ENCODE peak calls at places on chromosomes 4 and X, in ten cellular contexts. D, R, A, X, S, U, Z, G, Y and T are unnamed samples.

GRCh38 chr4:90226734-90227133 is 99.5 kb downstream of the CCSER1 start:
- DNase-seq in S (no peak), Y (no peak), G (no peak), R (no peak), A (no peak), U (no peak), X (no peak), Z (no peak), D (no peak), T (no peak)

GRCh38 chr4:148060264-148061138 is 328.6 kb downstream of the ARHGAP10 start:
- DNase-seq in U (no peak), Y (no peak), A (peak), G (peak), R (no peak), S (no peak), Z (no peak), X (no peak), D (no peak), T (no peak)

GRCh38 chr4:122873146-122873545 is 46.5 kb downstream of the FGF2 start:
- DNase-seq in U (no peak), A (no peak), Y (no peak), G (no peak), Z (no peak), S (no peak), D (no peak), R (no peak), X (no peak), T (no peak)

GRCh38 chrX:70013483-70014222 is 36.1 kb downstream of the AWAT2 start:
- DNase-seq in D (peak), R (no peak), G (no peak), S (peak), X (no peak), A (no peak), Z (peak), U (no peak), Y (no peak), T (no peak)

GRCh38 chrX:17242470-17242869 is 132.5 kb upstream of the NHS start:
- DNase-seq in A (peak), U (no peak), Y (no peak), G (peak), S (peak), D (peak), Z (peak), R (no peak), X (peak), T (peak)

GRCh38 chrX:24357101-24357500 is 3.3 kb upstream of the SUPT20HL1 start:
- DNase-seq in U (no peak), D (peak), R (no peak), Y (no peak), G (peak), X (no peak), S (no peak), Z (peak), A (no peak), T (no peak)

GRCh38 chrX:115192244-115192700 is 3.1 kb downstream of the RBMXL3 start:
- DNase-seq in A (no peak), X (no peak), R (no peak), G (no peak), Y (no peak), D (no peak), Z (no peak), U (no peak), S (no peak), T (no peak)

GRCh38 chrX:127879585-127879984 is 172.6 kb downstream of the ACTRT1 start:
- DNase-seq in A (no peak), X (no peak), U (no peak), Z (no peak), D (no peak), R (no peak), G (peak), Y (no peak), S (no peak), T (no peak)

GRCh38 chr4:121421594-121421993 is 40.8 kb upstream of the QRFPR start:
- DNase-seq in R (no peak), S (no peak), U (no peak), D (peak), A (peak), Y (no peak), X (no peak), Z (peak), G (peak), T (no peak)

GRCh38 chr4:103424853-103425252 is 226.7 kb upstream of the CENPE start:
- DNase-seq in S (peak), D (no peak), U (no peak), A (no peak), X (no peak), Y (no peak), G (peak), R (no peak), Z (peak), T (peak)

GRCh38 chr4:141636077-141636770 is at the start of gene IL15:
- DNase-seq in S (peak), D (peak), R (peak), G (peak), Y (peak), Z (peak), X (peak), A (peak), U (peak), T (peak)

GRCh38 chr4:122914938-122915337 is 7.5 kb downstream of the NUDT6 start:
- DNase-seq in Z (peak), D (peak), Y (no peak), R (no peak), A (no peak), G (peak), U (no peak), X (no peak), S (no peak), T (peak)

GRCh38 chr4:91488946-91489345 is 814.8 kb upstream of the GRID2 start:
- DNase-seq in D (no peak), A (no peak), Y (no peak), S (no peak), G (peak), U (no peak), X (no peak), Z (peak), R (no peak), T (no peak)

GRCh38 chr4:47040828-47041227 is 9.5 kb downstream of the GABRB1 start:
- DNase-seq in Y (no peak), D (no peak), U (no peak), G (no peak), A (no peak), Z (no peak), S (no peak), X (no peak), R (no peak), T (no peak)

GRCh38 chr4:71602271-71602890 is 181.5 kb downstream of the GC start:
- DNase-seq in A (no peak), Y (no peak), U (no peak), G (peak), D (no peak), X (no peak), Z (no peak), S (no peak), R (no peak), T (peak)

GRCh38 chr4:1187182-1187581 is 14.8 kb upstream of the SPON2 start:
- DNase-seq in R (no peak), Z (no peak), X (no peak), G (no peak), Y (no peak), U (no peak), S (peak), A (peak), D (no peak), T (peak)

GRCh38 chr4:186726440-186727148 is 2.9 kb upstream of the FAT1 start:
- DNase-seq in Y (peak), G (peak), S (peak), R (peak), A (no peak), Z (peak), U (peak), X (peak), D (peak), T (peak)

GRCh38 chr4:3828546-3828945 is 62.4 kb downstream of the ADRA2C start:
- DNase-seq in G (no peak), R (no peak), S (no peak), D (no peak), X (no peak), Y (no peak), A (no peak), Z (no peak), U (peak), T (no peak)

GRCh38 chr4:120452006-120452405 is 385.4 kb upstream of the MAD2L1 start:
- DNase-seq in S (no peak), R (no peak), A (no peak), U (no peak), D (peak), Z (no peak), G (no peak), Y (no peak), X (no peak), T (no peak)

GRCh38 chr4:40245794-40246546 is 49.1 kb downstream of the RHOH start:
- DNase-seq in R (no peak), S (no peak), U (no peak), X (no peak), D (no peak), G (no peak), Z (no peak), Y (no peak), A (no peak), T (no peak)

GRCh38 chr4:38804654-38805295 is at the start of gene TLR1:
- DNase-seq in Y (no peak), Z (peak), S (no peak), X (no peak), A (peak), R (no peak), G (peak), U (no peak), D (peak), T (peak)

GRCh38 chr4:155371432-155372043 is 5.2 kb downstream of the MAP9 start:
- DNase-seq in Z (peak), U (no peak), S (no peak), R (no peak), A (peak), D (peak), Y (no peak), G (peak), X (no peak), T (peak)

GRCh38 chr4:117001077-117001476 is 84.3 kb downstream of the TRAM1L1 start:
- DNase-seq in Z (no peak), X (no peak), U (no peak), Y (no peak), R (no peak), D (no peak), A (peak), S (no peak), G (no peak), T (no peak)

GRCh38 chr4:89031272-89031671 is 25.7 kb downstream of the FAM13A start:
- DNase-seq in A (no peak), Z (no peak), Y (no peak), R (no peak), G (no peak), S (no peak), U (no peak), X (no peak), D (no peak), T (no peak)

GRCh38 chr4:158535130-158535614 is 13.5 kb downstream of the RXFP1 start:
- DNase-seq in R (no peak), X (no peak), D (peak), S (peak), U (no peak), G (peak), Z (peak), Y (no peak), A (peak), T (peak)

GRCh38 chrX:39196192-39197102 is 395.2 kb downstream of the MID1IP1 start:
- DNase-seq in X (no peak), U (no peak), D (peak), G (peak), Z (peak), A (peak), R (no peak), Y (no peak), S (peak), T (peak)

GRCh38 chr4:15003891-15004700 is 1.8 kb downstream of the CPEB2 start:
- DNase-seq in X (peak), A (peak), S (peak), R (peak), D (no peak), Y (peak), G (peak), Z (peak), U (peak), T (no peak)
- H3K4me3 ChIP-seq in X (peak), A (peak), S (peak), R (peak), D (peak), Y (peak), G (peak), Z (peak), U (peak), T (peak)

GRCh38 chr4:140151700-140152014 is 2.3 kb downstream of the MAML3 start:
- DNase-seq in Y (peak), R (peak), Z (peak), X (peak), S (peak), G (peak), D (peak), U (peak), A (no peak), T (peak)

GRCh38 chr4:140152760-140153418 is 1.1 kb downstream of the MAML3 start:
- DNase-seq in A (no peak), G (peak), X (peak), Z (peak), R (peak), D (peak), S (peak), Y (peak), U (peak), T (peak)

GRCh38 chr4:140153419-140153743 is 603 bp downstream of the MAML3 start:
- DNase-seq in Y (no peak), G (no peak), S (no peak), X (no peak), U (no peak), R (no peak), Z (no peak), D (no peak), A (no peak), T (no peak)

GRCh38 chr4:140150886-140151699 is 2.9 kb downstream of the MAML3 start:
- DNase-seq in A (peak), Y (peak), Z (peak), X (peak), G (peak), S (peak), D (peak), U (peak), R (peak), T (peak)

DNA sequence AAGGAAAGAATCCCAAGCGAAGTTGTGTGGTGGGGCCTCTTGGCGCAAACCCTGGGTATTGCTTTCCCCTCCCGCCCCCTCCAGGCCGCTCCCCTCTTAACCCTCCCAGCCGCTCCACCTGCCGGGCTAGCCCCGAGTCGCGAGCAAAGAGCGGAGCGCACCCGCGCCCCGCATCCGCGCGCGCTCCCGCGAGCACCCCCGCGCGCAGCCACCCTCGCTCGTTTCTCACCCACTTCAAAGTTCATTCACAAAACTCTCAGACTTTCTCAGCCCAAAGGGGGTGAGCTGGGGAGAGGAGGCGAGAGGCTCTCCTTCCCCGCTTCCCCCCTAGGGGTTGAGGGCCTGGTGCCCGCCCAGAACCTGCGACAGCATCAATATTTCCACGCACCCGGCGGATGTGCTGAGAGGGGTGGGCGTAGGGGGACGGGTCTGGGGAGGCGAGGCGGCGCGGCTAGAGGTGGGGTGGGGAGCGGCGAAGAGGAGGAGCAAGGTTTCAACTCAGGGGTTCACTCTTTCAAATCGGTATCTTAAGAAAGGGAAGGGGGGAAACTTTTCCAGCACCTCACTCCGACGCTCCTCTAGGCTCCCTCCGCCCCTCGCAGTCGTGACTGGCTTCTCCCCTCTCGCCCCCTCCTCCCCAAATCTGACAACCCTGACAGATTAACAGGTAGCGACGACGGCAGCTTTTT is 1.8 kb downstream of the MAML3 start:
- DNase-seq in D (no peak), S (peak), G (no peak), A (no peak), U (peak), R (peak), Z (no peak), Y (peak), X (peak), T (no peak)
- TF ChIP-seq CTCF in D (no peak), S (peak), G (peak), A (no peak), U (peak), R (no peak), Z (peak), Y (peak), X (no peak), T (no peak)

GRCh38 chrX:27186671-27187070 is 276.5 kb downstream of the PPP4R3C start:
- DNase-seq in U (no peak), G (peak), D (peak), Z (peak), Y (no peak), S (peak), R (no peak), X (peak), A (peak), T (peak)
- H3K4me3 ChIP-seq in U (no peak), G (no peak), D (no peak), Z (no peak), Y (no peak), S (no peak), R (no peak), X (no peak), A (no peak), T (no peak)

DNA sequence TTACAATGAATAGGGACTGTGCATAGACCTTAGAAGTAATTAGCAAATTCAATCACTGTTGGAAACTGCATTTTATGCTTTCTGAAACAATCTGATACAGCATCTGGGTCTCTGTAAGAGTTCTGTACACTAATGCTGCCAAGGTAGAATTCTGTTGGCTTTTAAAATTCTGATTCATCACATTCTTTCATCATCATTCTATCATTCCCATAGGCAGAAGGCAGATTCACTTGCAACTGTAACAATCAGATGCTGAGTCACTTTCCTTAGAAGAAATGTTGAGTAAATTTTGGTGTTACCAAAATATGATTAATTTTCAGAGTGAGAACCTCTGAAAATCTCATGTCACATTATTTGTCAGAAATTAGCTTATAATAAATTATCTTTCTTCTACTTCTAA is 267.2 kb downstream of the MAPK10 start:
- DNase-seq in Z (peak), D (peak), R (no peak), X (no peak), S (no peak), G (peak), Y (no peak), A (no peak), U (no peak), T (peak)
- TF ChIP-seq CTCF in Z (no peak), D (no peak), R (no peak), X (no peak), S (no peak), G (no peak), Y (no peak), A (no peak), U (no peak), T (no peak)

GRCh38 chr4:18291313-18291712 is 269.8 kb upstream of the LCORL start:
- DNase-seq in Z (no peak), R (no peak), Y (no peak), A (no peak), S (no peak), U (no peak), G (no peak), X (no peak), D (no peak), T (no peak)
- H3K4me3 ChIP-seq in Z (no peak), R (no peak), Y (no peak), A (no peak), S (no peak), U (no peak), G (no peak), X (no peak), D (no peak), T (no peak)

GRCh38 chr4:2262145-2262943 is 435 bp upstream of the MXD4 start:
- DNase-seq in D (peak), Z (peak), R (peak), Y (peak), X (peak), U (peak), G (peak), S (peak), A (peak), T (peak)
- TF ChIP-seq CTCF in D (no peak), Z (no peak), R (no peak), Y (no peak), X (no peak), U (no peak), G (no peak), S (no peak), A (no peak), T (no peak)

GRCh38 chrX:74925210-74926088 is at the start of gene NEXMIF:
- DNase-seq in U (peak), Z (peak), S (peak), D (no peak), R (no peak), A (peak), X (peak), Y (no peak), G (peak), T (peak)

GRCh38 chrX:74923942-74924448 is 1.3 kb downstream of the NEXMIF start:
- DNase-seq in S (peak), D (no peak), A (peak), X (peak), G (no peak), Y (peak), R (no peak), Z (peak), U (peak), T (no peak)

GRCh38 chrX:74922922-74923321 is 2.3 kb downstream of the NEXMIF start:
- DNase-seq in S (no peak), A (peak), R (no peak), Y (no peak), G (no peak), U (no peak), Z (no peak), X (no peak), D (no peak), T (no peak)

GRCh38 chrX:74924449-74925209 is 623 bp downstream of the NEXMIF start:
- DNase-seq in X (peak), S (peak), Z (peak), G (peak), U (peak), R (no peak), A (peak), D (no peak), Y (peak), T (peak)
- H3K4me3 ChIP-seq in X (peak), S (peak), Z (peak), G (peak), U (peak), R (peak), A (peak), D (peak), Y (peak), T (peak)